ENCODE peak calls at places on chromosomes 4 and X, in four cellular contexts. S is A549, Z is K562, K is GM12878. H is an unnamed sample.

GRCh38 chrX:56978172-56978571 is 17.2 kb downstream of the SPIN3 start:
- DNase-seq in K (peak; percentile 56), S (peak; percentile 46), Z (peak; percentile 17), H (peak; percentile 14)

GRCh38 chr4:111992604-111993151 is 152.6 kb upstream of the FAM241A start:
- DNase-seq in K (no peak), S (no peak), Z (no peak), H (no peak)

GRCh38 chr4:85243857-85244256 is 231.1 kb upstream of the ARHGAP24 start:
- DNase-seq in S (no peak), K (no peak), Z (no peak), H (no peak)

GRCh38 chr4:2007804-2008670 is 737 bp downstream of the NELFA start:
- DNase-seq in K (no peak), S (no peak), Z (peak; percentile 71), H (no peak)

GRCh38 chr4:89305028-89305427 is 2.6 kb downstream of the GPRIN3 start:
- DNase-seq in Z (no peak), S (peak; percentile 46), K (no peak), H (no peak)

GRCh38 chr4:56871357-56871993 is 36.2 kb upstream of the REST start:
- DNase-seq in S (no peak), K (no peak), Z (no peak), H (no peak)

GRCh38 chrX:20354505-20354904 is 87.8 kb upstream of the RPS6KA3 start:
- DNase-seq in S (no peak), K (no peak), Z (no peak), H (no peak)

GRCh38 chr4:24669751-24670150 is 85.4 kb upstream of the DHX15 start:
- DNase-seq in S (no peak), K (no peak), Z (no peak), H (no peak)

GRCh38 chrX:153766098-153766817 is 2.2 kb downstream of the PLXNB3 start:
- DNase-seq in Z (peak; percentile 72), S (peak; percentile 30), K (no peak), H (peak; percentile 48)

GRCh38 chr4:140059159-140059558 is 94.8 kb downstream of the MAML3 start:
- DNase-seq in Z (no peak), S (peak; percentile 52), K (no peak), H (no peak)

GRCh38 chrX:31580726-31581125 is 508.9 kb upstream of the FTHL17 start:
- DNase-seq in K (no peak), Z (no peak), S (no peak), H (no peak)

GRCh38 chr4:8010618-8011017 is 71.0 kb upstream of the AFAP1 start:
- DNase-seq in S (no peak), Z (no peak), K (no peak), H (peak; percentile 41)

GRCh38 chr4:1031346-1031745 is 19.9 kb downstream of the FGFRL1 start:
- DNase-seq in Z (no peak), K (no peak), S (no peak), H (no peak)

GRCh38 chr4:128979934-128980333 is 113.4 kb downstream of the SCLT1 start:
- DNase-seq in K (no peak), S (peak; percentile 38), Z (no peak), H (no peak)

GRCh38 chrX:130895299-130895698 is 7.7 kb downstream of the ENOX2 start:
- DNase-seq in S (no peak), K (no peak), Z (no peak), H (no peak)

GRCh38 chrX:30653415-30654131 is at the start of gene GK:
- DNase-seq in K (no peak), Z (peak; percentile 30), S (no peak), H (no peak)

GRCh38 chrX:147476008-147476407 is 435.7 kb upstream of the FMR1 start:
- DNase-seq in S (peak; percentile 10), K (no peak), Z (peak; percentile 4), H (peak; percentile 4)

GRCh38 chr4:157674699-157675098 is 454.2 kb downstream of the GRIA2 start:
- DNase-seq in K (no peak), S (no peak), Z (no peak), H (no peak)

GRCh38 chr4:89539797-89540711 is 232.5 kb upstream of the GPRIN3 start:
- DNase-seq in K (no peak), Z (no peak), S (no peak), H (no peak)

DNA sequence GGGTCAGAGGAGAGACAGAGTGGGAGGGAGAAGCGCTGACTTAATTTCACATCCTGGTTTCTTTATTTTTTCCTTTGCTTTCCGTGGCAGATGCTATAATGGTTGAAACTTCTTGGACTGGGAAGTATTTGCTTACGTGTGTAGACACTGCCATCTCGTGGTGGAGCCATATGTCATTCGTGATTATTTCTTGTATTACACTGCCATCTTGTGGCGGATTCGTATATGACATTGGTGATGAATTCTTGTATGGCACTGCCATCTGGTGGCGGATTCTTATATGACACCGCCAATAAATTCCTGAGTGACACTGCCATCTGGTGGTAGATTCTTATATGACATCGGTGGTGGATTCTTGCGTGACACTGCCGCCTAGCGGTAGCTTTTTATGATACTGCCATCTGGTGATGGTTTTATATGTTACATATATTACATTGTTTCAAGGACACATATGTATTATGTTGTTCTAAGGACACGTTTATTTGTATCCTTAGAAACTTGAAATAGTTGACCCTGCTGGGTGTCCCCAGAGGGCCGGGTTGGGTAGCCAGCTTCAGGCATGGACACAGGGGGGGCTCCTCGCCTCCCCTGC is 37.3 kb upstream of the CLCN4 start:
- DNase-seq in S (peak; percentile 92), K (peak; percentile 73), Z (peak; percentile 49), H (peak; percentile 64)
- TF ChIP-seq CTCF in S (peak; percentile 100), K (peak; percentile 100), Z (peak; percentile 100), H (peak; percentile 98)

GRCh38 chrX:16560173-16560572 is 89.8 kb upstream of the S100G start:
- DNase-seq in Z (no peak), K (no peak), S (no peak), H (no peak)

GRCh38 chrX:16558489-16558888 is 91.5 kb upstream of the S100G start:
- DNase-seq in K (no peak), S (no peak), Z (no peak), H (no peak)

GRCh38 chrX:16559206-16559619 is 90.7 kb upstream of the S100G start:
- DNase-seq in S (no peak), Z (no peak), K (no peak), H (no peak)
- TF ChIP-seq POLR2AphosphoS2 in S (no peak), Z (no peak), K (no peak), H (no peak)

GRCh38 chr4:81913427-81913878 is 441.7 kb upstream of the RASGEF1B start:
- DNase-seq in Z (peak; percentile 78), K (no peak), S (peak; percentile 54), H (peak; percentile 48)
- TF ChIP-seq KDM1A in Z (no peak), K (no peak), S (no peak), H (no peak)

DNA sequence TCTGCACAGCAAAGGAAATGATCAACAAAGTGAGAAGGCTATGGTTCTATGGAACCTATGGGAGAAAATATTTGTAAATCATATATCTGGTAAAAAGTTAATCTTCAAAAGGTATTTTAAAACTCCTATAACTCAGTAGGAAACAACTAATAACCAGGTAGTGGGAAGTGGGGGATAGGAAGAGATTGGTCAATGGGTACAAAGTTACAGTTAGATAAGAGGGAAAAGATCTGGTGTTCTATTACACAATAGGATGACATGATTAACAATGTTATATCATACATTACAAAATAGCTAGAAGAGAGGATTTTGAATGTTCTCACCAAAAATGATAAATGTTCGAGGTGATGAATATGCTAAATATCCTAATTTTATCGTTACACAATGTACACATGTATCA is 46.3 kb downstream of the NDNF start:
- DNase-seq in S (no peak), K (no peak), Z (no peak), H (no peak)
- TF ChIP-seq CTCF in S (no peak), K (no peak), Z (no peak), H (no peak)

DNA sequence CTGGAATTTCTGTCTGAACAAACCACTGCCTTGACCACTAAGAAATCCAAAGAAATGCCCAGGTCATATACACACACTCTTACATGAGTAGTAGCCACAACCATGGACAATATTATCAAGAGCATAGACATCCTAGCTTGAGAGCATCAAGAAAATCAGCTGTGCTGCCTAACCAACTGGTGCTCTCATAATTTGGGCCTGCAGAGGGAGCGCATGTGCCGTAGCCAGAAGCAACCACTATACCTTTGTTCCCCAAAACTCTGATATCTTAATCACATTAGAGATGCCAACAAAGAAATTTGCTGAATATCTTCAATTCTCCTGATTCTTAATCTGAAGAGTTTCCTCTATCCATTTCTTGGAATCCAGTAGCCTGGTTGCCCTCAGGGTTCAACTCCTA is 163.6 kb downstream of the ZNF674 start:
- DNase-seq in K (peak; percentile 4), Z (no peak), S (peak; percentile 48), H (peak; percentile 6)
- TF ChIP-seq POLR2AphosphoS2 in K (no peak), Z (no peak), S (no peak), H (no peak)

DNA sequence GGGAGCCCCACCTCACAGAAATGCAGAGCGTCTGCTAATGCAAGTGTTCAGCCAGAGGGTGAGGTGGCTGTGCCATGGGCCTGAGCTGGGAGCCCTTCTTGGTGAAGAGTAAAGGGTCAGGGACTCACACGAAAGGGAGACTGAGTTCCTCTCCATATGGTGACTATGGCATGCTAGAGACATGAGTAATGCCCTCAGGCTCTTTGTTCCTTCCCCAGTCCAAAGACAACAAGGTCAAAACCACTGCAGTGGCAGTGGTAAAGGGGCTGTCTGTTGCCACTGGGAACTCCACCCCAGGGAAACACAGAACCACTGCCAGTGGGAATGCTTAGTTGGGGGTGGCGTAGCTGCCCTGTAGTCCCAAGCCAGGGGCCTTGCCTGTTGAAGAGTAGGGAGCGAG is 22.4 kb downstream of the RAB40AL start:
- DNase-seq in S (no peak), K (no peak), Z (no peak), H (no peak)
- TF ChIP-seq KDM1A in S (no peak), K (no peak), Z (no peak), H (no peak)

GRCh38 chrX:155048997-155049619 is 21.8 kb downstream of the CMC4 start:
- DNase-seq in Z (peak; percentile 21), K (no peak), S (peak; percentile 75), H (peak; percentile 35)
- TF ChIP-seq CTCF in Z (peak; percentile 75), K (peak; percentile 51), S (peak; percentile 51), H (peak; percentile 74)

DNA sequence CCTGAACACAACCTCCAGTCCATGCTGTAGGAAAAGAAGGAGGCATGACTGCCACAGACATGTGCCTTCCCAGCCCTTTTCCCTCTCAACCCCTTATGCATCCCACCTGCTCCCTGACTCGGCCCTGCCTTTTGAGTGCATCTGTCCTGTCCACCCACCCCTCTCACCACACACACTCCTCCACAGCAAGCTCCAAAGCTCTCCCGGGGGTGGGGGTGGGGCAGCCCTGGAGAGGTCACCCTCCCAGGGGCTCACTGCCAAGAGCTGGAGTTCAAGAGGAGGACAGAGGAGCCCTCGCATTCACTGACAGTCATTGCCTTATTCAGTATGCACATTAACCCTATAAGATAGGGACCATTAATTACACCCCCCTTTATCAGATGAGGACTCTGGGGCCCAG is 46.6 kb upstream of the MAMLD1 start:
- DNase-seq in Z (no peak), K (no peak), S (no peak), H (no peak)
- TF ChIP-seq POLR2AphosphoS2 in Z (no peak), K (no peak), S (no peak), H (no peak)

DNA sequence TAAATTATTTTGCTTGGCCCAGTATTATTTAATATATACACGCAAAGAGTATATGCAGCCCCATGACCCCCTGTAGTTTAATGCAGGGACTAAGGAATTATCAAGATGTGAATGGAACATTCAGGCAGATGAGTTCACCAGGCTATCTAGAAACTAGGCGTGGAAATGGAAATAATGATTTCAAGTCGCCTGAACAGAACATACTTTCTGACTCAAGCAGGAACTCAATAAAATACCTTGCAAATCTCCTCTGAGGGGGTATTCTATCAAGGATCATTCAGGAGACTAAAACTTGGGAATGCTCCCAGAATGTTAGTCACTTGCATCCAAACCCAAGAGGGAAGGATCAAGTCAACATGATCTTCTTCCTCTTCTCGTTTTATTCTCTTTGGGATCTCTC is 59.6 kb upstream of the RASSF6 start:
- DNase-seq in K (no peak), S (peak; percentile 37), Z (no peak), H (no peak)
- TF ChIP-seq KDM1A in K (no peak), S (no peak), Z (no peak), H (no peak)